ENCODE peak calls at places on chromosome 17, in seven cellular contexts. One of them, this sample, is unnamed.
A peak's percentile ranks its signal among the peaks of the same experiment; 100 is the strongest.

GRCh38 chr17:45780921-45781320 is 3.2 kb upstream of the CRHR1 start:
- DNase-seq in suprapubic skin: no peak
- DNase-seq in dorsolateral prefrontal cortex: no peak
- DNase-seq in left cardiac atrium: no peak
- DNase-seq in choroid plexus epithelial cell: no peak
- DNase-seq in AG10803: peak; percentile 34
- DNase-seq in renal cortical epithelial cell: no peak
- DNase-seq in this sample: no peak

GRCh38 chr17:27407916-27408846 is 48.1 kb upstream of the KSR1 start:
- DNase-seq in suprapubic skin: no peak
- DNase-seq in dorsolateral prefrontal cortex: no peak
- DNase-seq in left cardiac atrium: no peak
- DNase-seq in choroid plexus epithelial cell: peak; percentile 77
- DNase-seq in AG10803: peak; percentile 76
- DNase-seq in renal cortical epithelial cell: peak; percentile 81
- DNase-seq in this sample: no peak

GRCh38 chr17:49548051-49548505 is 27.6 kb upstream of the NXPH3 start:
- DNase-seq in suprapubic skin: peak; percentile 51
- DNase-seq in dorsolateral prefrontal cortex: no peak
- DNase-seq in left cardiac atrium: no peak
- DNase-seq in choroid plexus epithelial cell: no peak
- DNase-seq in AG10803: no peak
- DNase-seq in renal cortical epithelial cell: no peak
- DNase-seq in this sample: peak; percentile 55

GRCh38 chr17:30172560-30172959 is 55.9 kb downstream of the NSRP1 start:
- DNase-seq in suprapubic skin: no peak
- DNase-seq in dorsolateral prefrontal cortex: no peak
- DNase-seq in left cardiac atrium: no peak
- DNase-seq in choroid plexus epithelial cell: no peak
- DNase-seq in AG10803: no peak
- DNase-seq in renal cortical epithelial cell: peak; percentile 18
- DNase-seq in this sample: no peak

GRCh38 chr17:77501751-77502625 is 361.2 kb downstream of the SEC14L1 start:
- DNase-seq in suprapubic skin: peak; percentile 49
- DNase-seq in dorsolateral prefrontal cortex: peak; percentile 6
- DNase-seq in left cardiac atrium: no peak
- DNase-seq in choroid plexus epithelial cell: no peak
- DNase-seq in AG10803: no peak
- DNase-seq in renal cortical epithelial cell: no peak
- DNase-seq in this sample: no peak

GRCh38 chr17:53142890-53143289 is 679.8 kb upstream of the KIF2B start:
- DNase-seq in suprapubic skin: no peak
- DNase-seq in dorsolateral prefrontal cortex: no peak
- DNase-seq in left cardiac atrium: no peak
- DNase-seq in choroid plexus epithelial cell: no peak
- DNase-seq in AG10803: no peak
- DNase-seq in renal cortical epithelial cell: peak; percentile 13
- DNase-seq in this sample: no peak

GRCh38 chr17:65401581-65401980 is 159.9 kb downstream of the AXIN2 start:
- DNase-seq in suprapubic skin: no peak
- DNase-seq in dorsolateral prefrontal cortex: no peak
- DNase-seq in left cardiac atrium: no peak
- DNase-seq in choroid plexus epithelial cell: peak; percentile 12
- DNase-seq in AG10803: no peak
- DNase-seq in renal cortical epithelial cell: no peak
- DNase-seq in this sample: no peak

GRCh38 chr17:67050476-67051154 is 6.3 kb downstream of the CACNG1 start:
- DNase-seq in suprapubic skin: no peak
- DNase-seq in dorsolateral prefrontal cortex: no peak
- DNase-seq in left cardiac atrium: no peak
- DNase-seq in choroid plexus epithelial cell: no peak
- DNase-seq in AG10803: no peak
- DNase-seq in renal cortical epithelial cell: no peak
- DNase-seq in this sample: no peak

GRCh38 chr17:64130559-64131001 is 636 bp upstream of the ERN1 start:
- DNase-seq in suprapubic skin: peak; percentile 83
- DNase-seq in dorsolateral prefrontal cortex: no peak
- DNase-seq in left cardiac atrium: peak; percentile 57
- DNase-seq in choroid plexus epithelial cell: peak; percentile 70
- DNase-seq in AG10803: peak; percentile 79
- DNase-seq in renal cortical epithelial cell: no peak
- DNase-seq in this sample: no peak

GRCh38 chr17:4386406-4386805 is 19.9 kb upstream of the UBE2G1 start:
- DNase-seq in suprapubic skin: no peak
- DNase-seq in dorsolateral prefrontal cortex: no peak
- DNase-seq in left cardiac atrium: no peak
- DNase-seq in choroid plexus epithelial cell: no peak
- DNase-seq in AG10803: no peak
- DNase-seq in renal cortical epithelial cell: no peak
- DNase-seq in this sample: no peak

GRCh38 chr17:82351254-82351712 is 7.8 kb upstream of the TEX19 start:
- DNase-seq in suprapubic skin: no peak
- DNase-seq in dorsolateral prefrontal cortex: no peak
- DNase-seq in left cardiac atrium: peak; percentile 20
- DNase-seq in choroid plexus epithelial cell: no peak
- DNase-seq in AG10803: no peak
- DNase-seq in renal cortical epithelial cell: no peak
- DNase-seq in this sample: no peak

GRCh38 chr17:33234930-33235685 is 58.0 kb downstream of the ASIC2 start:
- DNase-seq in suprapubic skin: peak; percentile 75
- DNase-seq in dorsolateral prefrontal cortex: peak; percentile 22
- DNase-seq in left cardiac atrium: peak; percentile 80
- DNase-seq in choroid plexus epithelial cell: peak; percentile 86
- DNase-seq in AG10803: peak; percentile 85
- DNase-seq in renal cortical epithelial cell: peak; percentile 94
- DNase-seq in this sample: peak; percentile 85

GRCh38 chr17:40111221-40112128 is 10.3 kb upstream of the MSL1 start:
- DNase-seq in suprapubic skin: peak; percentile 93
- DNase-seq in dorsolateral prefrontal cortex: peak; percentile 60
- DNase-seq in left cardiac atrium: peak; percentile 92
- DNase-seq in choroid plexus epithelial cell: peak; percentile 92
- DNase-seq in AG10803: peak; percentile 98
- DNase-seq in renal cortical epithelial cell: peak; percentile 91
- DNase-seq in this sample: peak; percentile 96

GRCh38 chr17:67605259-67605912 is 112.3 kb upstream of the NOL11 start:
- DNase-seq in suprapubic skin: no peak
- DNase-seq in dorsolateral prefrontal cortex: no peak
- DNase-seq in left cardiac atrium: peak; percentile 84
- DNase-seq in choroid plexus epithelial cell: no peak
- DNase-seq in AG10803: no peak
- DNase-seq in renal cortical epithelial cell: no peak
- DNase-seq in this sample: peak; percentile 92

GRCh38 chr17:63704259-63704576 is 4.3 kb upstream of the LIMD2 start:
- DNase-seq in suprapubic skin: no peak
- DNase-seq in dorsolateral prefrontal cortex: no peak
- DNase-seq in left cardiac atrium: no peak
- DNase-seq in choroid plexus epithelial cell: no peak
- DNase-seq in AG10803: no peak
- DNase-seq in renal cortical epithelial cell: no peak
- DNase-seq in this sample: peak; percentile 52

GRCh38 chr17:75633484-75634375 is 496 bp downstream of the SMIM5 start:
- DNase-seq in suprapubic skin: peak; percentile 94
- DNase-seq in dorsolateral prefrontal cortex: peak; percentile 85
- DNase-seq in left cardiac atrium: peak; percentile 91
- DNase-seq in choroid plexus epithelial cell: peak; percentile 94
- DNase-seq in AG10803: peak; percentile 87
- DNase-seq in renal cortical epithelial cell: peak; percentile 85
- DNase-seq in this sample: peak; percentile 90

GRCh38 chr17:28613916-28614315 is at the start of gene RSKR:
- DNase-seq in suprapubic skin: no peak
- DNase-seq in dorsolateral prefrontal cortex: no peak
- DNase-seq in left cardiac atrium: no peak
- DNase-seq in choroid plexus epithelial cell: no peak
- DNase-seq in AG10803: peak; percentile 8
- DNase-seq in renal cortical epithelial cell: no peak
- DNase-seq in this sample: no peak

GRCh38 chr17:75077490-75078096 is 10.2 kb upstream of the SLC16A5 start:
- DNase-seq in suprapubic skin: no peak
- DNase-seq in dorsolateral prefrontal cortex: peak; percentile 50
- DNase-seq in left cardiac atrium: peak; percentile 86
- DNase-seq in choroid plexus epithelial cell: peak; percentile 31
- DNase-seq in AG10803: peak; percentile 38
- DNase-seq in renal cortical epithelial cell: peak; percentile 25
- DNase-seq in this sample: peak; percentile 94

GRCh38 chr17:81481011-81481799 is 31.4 kb downstream of the ACTG1 start:
- DNase-seq in suprapubic skin: peak; percentile 71
- DNase-seq in dorsolateral prefrontal cortex: peak; percentile 60
- DNase-seq in left cardiac atrium: peak; percentile 85
- DNase-seq in choroid plexus epithelial cell: peak; percentile 65
- DNase-seq in AG10803: peak; percentile 45
- DNase-seq in renal cortical epithelial cell: no peak
- DNase-seq in this sample: peak; percentile 93

GRCh38 chr17:14784997-14785696 is 480.0 kb downstream of the PMP22 start:
- DNase-seq in suprapubic skin: no peak
- DNase-seq in dorsolateral prefrontal cortex: no peak
- DNase-seq in left cardiac atrium: no peak
- DNase-seq in choroid plexus epithelial cell: no peak
- DNase-seq in AG10803: no peak
- DNase-seq in renal cortical epithelial cell: no peak
- DNase-seq in this sample: no peak